ENCODE peak calls at places on chromosomes 13 and 19, in five cellular contexts. A is neural crest cell, R is hepatic stellate cell, L is D721Med, J is psoas muscle. U is an unnamed sample.

GRCh38 chr13:110055089-110055488 is 251.9 kb downstream of the COL4A1 start:
- DNase-seq in A (no peak), R (no peak), L (no peak), J (no peak), U (no peak)

GRCh38 chr19:18634612-18635290 is 2.1 kb upstream of the KLHL26 start:
- DNase-seq in A (no peak), R (no peak), L (no peak), J (no peak), U (no peak)

GRCh38 chr19:12840091-12841079 is 2.1 kb downstream of the MAST1 start:
- DNase-seq in A (peak), R (no peak), L (no peak), J (peak), U (peak)

GRCh38 chr19:46533085-46534081 is 37.7 kb upstream of the PNMA8B start:
- DNase-seq in A (no peak), R (no peak), L (no peak), J (no peak), U (no peak)

GRCh38 chr19:40367577-40368434 is 19.3 kb downstream of the PLD3 start:
- DNase-seq in A (no peak), R (no peak), L (no peak), J (no peak), U (no peak)

GRCh38 chr19:7911509-7912143 is 3.0 kb upstream of the TGFBR3L start:
- DNase-seq in A (no peak), R (no peak), L (no peak), J (no peak), U (no peak)

GRCh38 chr13:32941368-32941767 is 74.9 kb upstream of the KL start:
- DNase-seq in A (no peak), R (no peak), L (no peak), J (no peak), U (no peak)

GRCh38 chr13:31119966-31120733 is 41.6 kb downstream of the HSPH1 start:
- DNase-seq in A (no peak), R (no peak), L (no peak), J (no peak), U (no peak)

GRCh38 chr13:48769107-48769704 is 115.5 kb downstream of the CYSLTR2 start:
- DNase-seq in A (peak), R (peak), L (no peak), J (no peak), U (peak)

GRCh38 chr19:55537741-55538111 is 793 bp upstream of the SBK2 start:
- DNase-seq in A (no peak), R (no peak), L (no peak), J (no peak), U (no peak)

GRCh38 chr19:23547816-23548430 is 139.1 kb downstream of the ZNF675 start:
- DNase-seq in A (no peak), R (no peak), L (no peak), J (no peak), U (no peak)

GRCh38 chr13:85772379-85772778 is 26.8 kb downstream of the SLITRK6 start:
- DNase-seq in A (no peak), R (peak), L (no peak), J (no peak), U (no peak)

GRCh38 chr19:2631213-2631821 is 71.2 kb downstream of the GNG7 start:
- DNase-seq in A (no peak), R (no peak), L (no peak), J (peak), U (peak)

GRCh38 chr13:48429886-48430285 is 17.0 kb upstream of the LPAR6 start:
- DNase-seq in A (no peak), R (no peak), L (no peak), J (no peak), U (no peak)

GRCh38 chr19:397941-398706 is 10.8 kb downstream of the C2CD4C start:
- DNase-seq in A (no peak), R (no peak), L (no peak), J (no peak), U (no peak)

GRCh38 chr13:95924389-95924994 is 128.7 kb downstream of the UGGT2 start:
- DNase-seq in A (no peak), R (peak), L (no peak), J (no peak), U (no peak)

GRCh38 chr13:80342541-80343371 is 1.8 kb upstream of the SPRY2 start:
- DNase-seq in A (peak), R (peak), L (no peak), J (peak), U (peak)

U was measured in germinal center.